ENCODE peak calls at places on chromosomes 3 and 15, in eight cellular contexts. J is GM23338, O is A549, Z is erythroblast, F is RWPE1, U is skeletal muscle cell, T is nephron progenitor cell, W is sigmoid colon. L is an unnamed sample.

GRCh38 chr15:90760661-90761232 is 43.6 kb downstream of the BLM start:
- DNase-seq in J (no peak), O (no peak), Z (no peak), F (no peak), U (no peak), T (no peak), W (no peak), L (no peak)

GRCh38 chr3:17142516-17142915 is 257.8 kb downstream of the PLCL2 start:
- DNase-seq in J (no peak), O (no peak), Z (no peak), F (no peak), U (no peak), T (no peak), W (no peak), L (peak)

GRCh38 chr3:71815676-71816075 is 30.7 kb upstream of the PROK2 start:
- DNase-seq in J (no peak), O (no peak), Z (no peak), F (no peak), U (no peak), T (no peak), W (no peak), L (no peak)

GRCh38 chr3:53650424-53650823 is 156.0 kb downstream of the CACNA1D start:
- DNase-seq in J (no peak), O (no peak), Z (no peak), F (no peak), U (no peak), T (no peak), W (no peak), L (no peak)

GRCh38 chr3:149572796-149573414 is 84.9 kb downstream of the WWTR1 start:
- DNase-seq in J (no peak), O (no peak), Z (no peak), F (peak), U (no peak), T (no peak), W (no peak), L (no peak)

GRCh38 chr3:84904819-84905555 is 53.8 kb upstream of the CADM2 start:
- DNase-seq in J (peak), O (no peak), Z (no peak), F (no peak), U (no peak), T (no peak), W (no peak), L (no peak)

GRCh38 chr15:57038040-57038439 is 119.6 kb downstream of the TCF12 start:
- DNase-seq in J (no peak), O (no peak), Z (no peak), F (no peak), U (no peak), T (no peak), W (no peak), L (no peak)

GRCh38 chr3:45178131-45179023 is 32.2 kb upstream of the CDCP1 start:
- DNase-seq in J (no peak), O (no peak), Z (no peak), F (no peak), U (no peak), T (peak), W (no peak), L (no peak)

GRCh38 chr15:62068787-62069170 is 2.0 kb downstream of the C2CD4A start:
- DNase-seq in J (no peak), O (no peak), Z (no peak), F (no peak), U (no peak), T (no peak), W (no peak), L (no peak)

GRCh38 chr3:153958635-153959320 is 162.4 kb upstream of the ARHGEF26 start:
- DNase-seq in J (no peak), O (no peak), Z (no peak), F (no peak), U (no peak), T (no peak), W (no peak), L (no peak)

GRCh38 chr15:64843996-64844395 is 2.3 kb downstream of the PLEKHO2 start:
- DNase-seq in J (no peak), O (no peak), Z (no peak), F (no peak), U (no peak), T (no peak), W (peak), L (no peak)

GRCh38 chr3:9175421-9175820 is 74.0 kb downstream of the SRGAP3 start:
- DNase-seq in J (no peak), O (peak), Z (no peak), F (peak), U (no peak), T (no peak), W (no peak), L (no peak)

GRCh38 chr3:19735111-19735510 is 198.9 kb downstream of the EFHB start:
- DNase-seq in J (no peak), O (peak), Z (peak), F (no peak), U (no peak), T (no peak), W (no peak), L (no peak)

GRCh38 chr3:59772416-59773408 is 722.9 kb upstream of the CFAP20DC start:
- DNase-seq in J (no peak), O (no peak), Z (no peak), F (no peak), U (no peak), T (no peak), W (no peak), L (no peak)

GRCh38 chr3:57803647-57804081 is 47.6 kb downstream of the SLMAP start:
- DNase-seq in J (peak), O (peak), Z (peak), F (peak), U (peak), T (no peak), W (no peak), L (no peak)

GRCh38 chr3:29513236-29513635 is 232.4 kb downstream of the RBMS3 start:
- DNase-seq in J (no peak), O (no peak), Z (no peak), F (no peak), U (no peak), T (no peak), W (peak), L (no peak)

GRCh38 chr15:52080031-52080430 is 32.5 kb downstream of the BCL2L10 start:
- DNase-seq in J (no peak), O (peak), Z (no peak), F (peak), U (no peak), T (no peak), W (no peak), L (no peak)

GRCh38 chr3:55668359-55668758 is 181.3 kb upstream of the WNT5A start:
- DNase-seq in J (no peak), O (no peak), Z (no peak), F (no peak), U (no peak), T (no peak), W (no peak), L (no peak)

GRCh38 chr3:100796556-100796955 is 87.3 kb downstream of the TFG start:
- DNase-seq in J (peak), O (peak), Z (peak), F (peak), U (no peak), T (no peak), W (no peak), L (no peak)

GRCh38 chr3:130014526-130014925 is 40.0 kb downstream of the TRH start:
- DNase-seq in J (no peak), O (no peak), Z (no peak), F (no peak), U (peak), T (no peak), W (no peak), L (no peak)

GRCh38 chr3:78737988-78738387 is 1029.8 kb downstream of the ROBO1 start:
- DNase-seq in J (no peak), O (no peak), Z (no peak), F (no peak), U (peak), T (no peak), W (no peak), L (no peak)

GRCh38 chr15:56168394-56168793 is 75.3 kb downstream of the RFX7 start:
- DNase-seq in J (no peak), O (no peak), Z (no peak), F (peak), U (no peak), T (no peak), W (no peak), L (no peak)

GRCh38 chr3:28234454-28234853 is 7.0 kb upstream of the CMC1 start:
- DNase-seq in J (no peak), O (no peak), Z (no peak), F (no peak), U (no peak), T (no peak), W (no peak), L (no peak)

GRCh38 chr3:182979719-182980191 is 583 bp downstream of the DCUN1D1 start:
- DNase-seq in J (peak), O (peak), Z (peak), F (peak), U (no peak), T (peak), W (peak), L (no peak)

GRCh38 chr3:171172070-171172469 is 145.6 kb upstream of the SLC2A2 start:
- DNase-seq in J (peak), O (no peak), Z (peak), F (no peak), U (no peak), T (no peak), W (no peak), L (no peak)

GRCh38 chr15:55277116-55277564 is 12.5 kb downstream of the RAB27A start:
- DNase-seq in J (no peak), O (no peak), Z (no peak), F (no peak), U (no peak), T (no peak), W (no peak), L (no peak)

GRCh38 chr3:129439381-129439816 is 349 bp downstream of the MBD4 start:
- DNase-seq in J (peak), O (peak), Z (peak), F (peak), U (no peak), T (peak), W (peak), L (peak)

GRCh38 chr3:158105710-158106438 is at the start of gene SHOX2:
- DNase-seq in J (peak), O (peak), Z (peak), F (no peak), U (no peak), T (peak), W (no peak), L (peak)